ENCODE peak calls at places on chromosomes 12 and 14, in eight cellular contexts. R is CD8-positive, alpha-beta T cell; E is fibroblast of mammary gland; B is HCT116; N is left ventricle myocardium inferior; J is bronchial epithelial cell; T is A549; P is cardiac fibroblast. Z is an unnamed sample.

GRCh38 chr12:41018010-41018409 is 170.1 kb upstream of the PDZRN4 start:
- DNase-seq in R (no peak), E (no peak), B (no peak), N (no peak), J (no peak), T (no peak), P (no peak), Z (no peak)

GRCh38 chr12:19224746-19225145 is 95.2 kb downstream of the PLEKHA5 start:
- DNase-seq in R (no peak), E (no peak), B (no peak), N (no peak), J (no peak), T (no peak), P (no peak), Z (no peak)

GRCh38 chr14:61281186-61281676 is at the start of gene TMEM30B:
- DNase-seq in R (peak), E (no peak), B (no peak), N (no peak), J (peak), T (no peak), P (no peak), Z (no peak)

GRCh38 chr14:61126083-61126962 is 145.3 kb downstream of the SLC38A6 start:
- DNase-seq in R (no peak), E (no peak), B (no peak), N (no peak), J (no peak), T (no peak), P (peak), Z (no peak)

GRCh38 chr14:102316048-102316745 is 3.3 kb upstream of the ZNF839 start:
- DNase-seq in R (no peak), E (peak), B (no peak), N (no peak), J (peak), T (peak), P (peak), Z (no peak)

GRCh38 chr12:57236224-57236924 is 6.9 kb downstream of the SHMT2 start:
- DNase-seq in R (no peak), E (no peak), B (no peak), N (no peak), J (no peak), T (no peak), P (no peak), Z (no peak)

GRCh38 chr14:29240046-29240445 is 473.5 kb downstream of the FOXG1 start:
- DNase-seq in R (no peak), E (peak), B (no peak), N (no peak), J (peak), T (peak), P (peak), Z (no peak)

GRCh38 chr14:81886588-81886987 is 352.9 kb upstream of the SEL1L start:
- DNase-seq in R (no peak), E (no peak), B (no peak), N (no peak), J (no peak), T (no peak), P (no peak), Z (no peak)

GRCh38 chr12:27474344-27474743 is 27.8 kb downstream of the SMCO2 start:
- DNase-seq in R (no peak), E (peak), B (no peak), N (no peak), J (peak), T (no peak), P (peak), Z (no peak)

GRCh38 chr12:79452906-79453305 is 237.9 kb downstream of the PAWR start:
- DNase-seq in R (no peak), E (peak), B (no peak), N (no peak), J (no peak), T (no peak), P (no peak), Z (no peak)

GRCh38 chr12:83700858-83701257 is 1014.2 kb downstream of the TMTC2 start:
- DNase-seq in R (no peak), E (peak), B (no peak), N (no peak), J (peak), T (no peak), P (no peak), Z (no peak)

GRCh38 chr12:121128908-121129704 is 3.6 kb upstream of the P2RX7 start:
- DNase-seq in R (peak), E (peak), B (no peak), N (peak), J (peak), T (peak), P (peak), Z (no peak)

GRCh38 chr14:23512156-23512555 is 39.4 kb downstream of the ZFHX2 start:
- DNase-seq in R (no peak), E (no peak), B (no peak), N (no peak), J (no peak), T (no peak), P (no peak), Z (no peak)

GRCh38 chr12:110279976-110280783 is 867 bp upstream of the ATP2A2 start:
- DNase-seq in R (peak), E (peak), B (no peak), N (peak), J (peak), T (peak), P (peak), Z (no peak)

GRCh38 chr12:117261267-117261666 is 71.0 kb upstream of the FBXO21 start:
- DNase-seq in R (no peak), E (peak), B (peak), N (no peak), J (peak), T (peak), P (no peak), Z (no peak)

GRCh38 chr12:7498832-7499231 is 4.7 kb downstream of the CD163 start:
- DNase-seq in R (no peak), E (peak), B (no peak), N (no peak), J (no peak), T (no peak), P (peak), Z (no peak)

GRCh38 chr14:101082036-101082435 is 178.5 kb upstream of the RTL1 start:
- DNase-seq in R (no peak), E (no peak), B (no peak), N (no peak), J (no peak), T (no peak), P (no peak), Z (no peak)

GRCh38 chr12:56900583-56900982 is 33.6 kb downstream of the SDR9C7 start:
- DNase-seq in R (no peak), E (peak), B (peak), N (no peak), J (peak), T (peak), P (peak), Z (no peak)

GRCh38 chr12:104994301-104994700 is 8.2 kb downstream of the NOPCHAP1 start:
- DNase-seq in R (no peak), E (no peak), B (no peak), N (no peak), J (no peak), T (no peak), P (no peak), Z (no peak)

GRCh38 chr14:36204674-36205073 is 28.2 kb upstream of the PTCSC3 start:
- DNase-seq in R (no peak), E (no peak), B (no peak), N (no peak), J (no peak), T (no peak), P (no peak), Z (no peak)

GRCh38 chr12:46660719-46661118 is 165.1 kb downstream of the SLC38A4 start:
- DNase-seq in R (no peak), E (peak), B (no peak), N (no peak), J (no peak), T (no peak), P (peak), Z (no peak)

GRCh38 chr12:110369992-110370391 is 33.5 kb downstream of the ANAPC7 start:
- DNase-seq in R (no peak), E (no peak), B (no peak), N (no peak), J (no peak), T (no peak), P (no peak), Z (no peak)

GRCh38 chr12:110124184-110124995 is at the start of gene IFT81:
- DNase-seq in R (peak), E (peak), B (peak), N (peak), J (peak), T (peak), P (peak), Z (peak)

GRCh38 chr14:53874704-53875103 is 81.9 kb downstream of the BMP4 start:
- DNase-seq in R (no peak), E (no peak), B (no peak), N (peak), J (no peak), T (no peak), P (no peak), Z (no peak)

GRCh38 chr14:29227631-29228030 is 461.0 kb downstream of the FOXG1 start:
- DNase-seq in R (no peak), E (peak), B (no peak), N (no peak), J (peak), T (no peak), P (peak), Z (no peak)

GRCh38 chr12:46071769-46072624 is 81.6 kb upstream of the SCAF11 start:
- DNase-seq in R (peak), E (peak), B (peak), N (peak), J (peak), T (peak), P (peak), Z (no peak)

GRCh38 chr12:24560867-24561266 is 388.0 kb downstream of the BCAT1 start:
- DNase-seq in R (no peak), E (peak), B (no peak), N (no peak), J (no peak), T (no peak), P (peak), Z (no peak)

GRCh38 chr14:64563696-64564095 is 13.9 kb downstream of the PPP1R36 start:
- DNase-seq in R (no peak), E (no peak), B (no peak), N (no peak), J (no peak), T (no peak), P (no peak), Z (no peak)

GRCh38 chr12:51636581-51636980 is 45.5 kb downstream of the SCN8A start:
- DNase-seq in R (no peak), E (peak), B (no peak), N (no peak), J (peak), T (no peak), P (peak), Z (no peak)

GRCh38 chr14:65704850-65705249 is 292.3 kb downstream of the FUT8 start:
- DNase-seq in R (no peak), E (no peak), B (no peak), N (no peak), J (peak), T (no peak), P (peak), Z (no peak)

GRCh38 chr12:7065073-7065623 is 4.6 kb downstream of the C1S start:
- DNase-seq in R (no peak), E (no peak), B (no peak), N (no peak), J (no peak), T (no peak), P (no peak), Z (no peak)

GRCh38 chr12:26647091-26647490 is 185.9 kb downstream of the ITPR2 start:
- DNase-seq in R (no peak), E (peak), B (no peak), N (no peak), J (no peak), T (no peak), P (no peak), Z (no peak)

GRCh38 chr14:45201908-45202307 is 51.1 kb downstream of the MIS18BP1 start:
- DNase-seq in R (no peak), E (peak), B (no peak), N (no peak), J (no peak), T (peak), P (peak), Z (no peak)

GRCh38 chr12:115785548-115785947 is 491.9 kb downstream of the MED13L start:
- DNase-seq in R (no peak), E (no peak), B (no peak), N (no peak), J (no peak), T (no peak), P (no peak), Z (no peak)

GRCh38 chr12:106794369-106794768 is 19.9 kb downstream of the RIC8B start:
- DNase-seq in R (no peak), E (no peak), B (no peak), N (no peak), J (peak), T (no peak), P (no peak), Z (no peak)

GRCh38 chr12:106791531-106791930 is 17.0 kb downstream of the RIC8B start:
- DNase-seq in R (no peak), E (no peak), B (no peak), N (no peak), J (peak), T (no peak), P (no peak), Z (no peak)

GRCh38 chr12:106790020-106790419 is 15.5 kb downstream of the RIC8B start:
- DNase-seq in R (no peak), E (no peak), B (no peak), N (no peak), J (peak), T (no peak), P (no peak), Z (no peak)
- TF ChIP-seq CTCF in R (no peak), E (no peak), B (peak), N (peak), J (peak), T (peak), P (peak), Z (peak)

DNA sequence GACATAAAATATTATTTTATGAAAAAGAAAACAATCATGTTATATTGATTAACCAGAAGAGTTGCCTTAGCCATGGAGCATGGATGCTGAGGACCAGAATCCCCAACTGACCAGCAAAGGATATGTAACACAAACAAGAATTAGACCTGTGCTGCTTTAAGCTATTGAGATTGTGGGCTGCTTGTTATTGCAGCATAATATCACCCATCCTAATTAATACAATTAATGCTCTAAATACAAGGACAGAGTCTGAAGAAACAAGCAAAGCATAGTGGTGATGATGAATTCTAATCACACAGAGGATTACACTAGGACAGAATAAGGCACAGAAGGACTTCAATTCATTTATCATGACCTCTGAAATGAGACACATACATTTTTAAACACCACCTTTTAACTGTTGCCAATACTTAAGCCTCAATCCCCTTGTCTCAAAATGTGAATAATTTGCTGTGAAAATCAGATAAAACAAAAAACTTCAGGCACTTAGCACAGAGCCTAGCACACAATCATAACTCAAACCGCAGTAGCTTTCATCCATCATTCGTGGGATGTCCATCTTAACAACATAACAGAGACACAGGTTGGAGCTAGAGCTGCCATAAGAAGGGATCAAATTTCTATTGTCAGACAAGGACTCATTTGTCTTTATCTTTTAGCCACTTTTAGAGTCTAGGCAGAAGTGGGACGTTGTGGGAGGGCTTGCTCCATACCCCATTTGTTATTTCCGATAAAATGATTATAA is 449.6 kb upstream of the DCN start:
- DNase-seq in R (no peak), E (no peak), B (no peak), N (no peak), J (no peak), T (no peak), P (no peak), Z (no peak)
- TF ChIP-seq CTCF in R (no peak), E (no peak), B (no peak), N (no peak), J (no peak), T (no peak), P (no peak), Z (no peak)

DNA sequence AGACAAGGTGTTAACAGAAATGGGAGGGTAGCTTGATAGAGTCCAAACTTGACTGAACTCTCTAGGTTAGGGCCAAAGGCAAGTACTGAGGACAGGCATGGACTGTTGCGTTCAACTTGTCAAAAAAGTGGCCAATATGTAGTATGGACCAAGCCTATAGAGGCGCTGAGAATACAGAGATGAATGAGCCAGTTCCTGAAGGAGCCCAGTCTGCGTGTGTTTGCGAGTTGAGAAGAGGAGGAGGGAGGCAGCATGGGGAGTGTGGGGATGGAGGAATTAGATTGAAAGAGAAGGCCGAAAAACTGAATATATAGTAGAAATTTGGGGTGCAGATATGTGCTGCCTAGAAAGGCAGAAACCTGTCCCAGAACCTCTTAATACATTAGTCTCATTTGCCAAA is 412.4 kb downstream of the PCNX1 start:
- DNase-seq in R (no peak), E (peak), B (no peak), N (no peak), J (peak), T (peak), P (peak), Z (no peak)
- TF ChIP-seq CTCF in R (no peak), E (no peak), B (no peak), N (no peak), J (no peak), T (no peak), P (no peak), Z (no peak)

GRCh38 chr14:95173518-95173917 is 16.2 kb upstream of the DICER1 start:
- DNase-seq in R (no peak), E (no peak), B (no peak), N (no peak), J (no peak), T (no peak), P (no peak), Z (no peak)

GRCh38 chr14:95174184-95174804 is 17.0 kb upstream of the DICER1 start:
- DNase-seq in R (no peak), E (peak), B (no peak), N (no peak), J (no peak), T (no peak), P (peak), Z (no peak)
- TF ChIP-seq CTCF in R (no peak), E (peak), B (peak), N (peak), J (no peak), T (peak), P (peak), Z (peak)

DNA sequence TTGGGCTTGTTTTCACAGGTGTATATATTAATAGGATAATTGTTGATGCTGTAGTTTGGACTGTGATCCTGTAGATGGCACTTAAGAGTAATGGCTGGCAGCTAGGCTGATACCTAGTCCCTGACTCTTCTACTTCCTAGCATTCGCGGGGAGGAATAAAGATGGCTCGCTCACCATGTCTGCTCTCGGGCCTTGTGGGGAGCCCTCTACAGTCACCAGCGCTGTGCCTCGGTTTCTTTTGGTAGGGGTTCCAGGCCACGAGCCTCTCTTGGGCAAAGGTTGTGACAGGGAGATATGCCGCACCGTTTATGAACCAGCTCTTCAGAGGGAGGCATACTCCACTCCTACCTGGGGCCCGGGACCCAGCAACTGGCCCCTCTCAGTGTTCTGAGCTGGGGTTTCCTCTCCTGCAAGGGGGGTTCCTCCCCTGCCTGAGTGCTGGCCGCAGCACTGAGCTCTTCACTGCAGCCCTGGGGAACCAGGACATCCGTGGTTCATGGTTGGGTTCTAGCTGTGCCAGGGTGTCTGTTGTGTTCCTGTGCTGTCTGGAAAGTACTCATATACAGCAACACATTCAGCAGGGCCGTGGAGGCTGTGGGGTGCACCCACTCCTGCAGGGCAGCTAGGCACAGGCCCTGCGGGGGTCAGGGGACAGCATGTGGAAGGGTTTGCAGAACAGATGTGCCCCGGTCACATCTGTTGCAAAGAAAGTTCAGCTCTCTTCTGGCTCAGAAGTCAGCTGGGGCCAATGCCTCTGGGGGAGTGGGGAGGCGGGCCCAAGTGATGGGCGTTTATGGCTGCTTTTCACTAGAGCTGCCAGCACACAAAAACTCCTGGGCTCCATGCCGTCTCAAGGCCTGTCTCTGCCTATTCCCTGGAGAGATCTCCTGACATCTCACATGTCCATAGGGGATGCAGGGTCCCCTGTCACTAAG is 147.9 kb downstream of the PPFIA2 start:
- DNase-seq in R (no peak), E (peak), B (no peak), N (no peak), J (peak), T (peak), P (peak), Z (no peak)
- TF ChIP-seq CTCF in R (no peak), E (peak), B (peak), N (peak), J (peak), T (peak), P (peak), Z (peak)

DNA sequence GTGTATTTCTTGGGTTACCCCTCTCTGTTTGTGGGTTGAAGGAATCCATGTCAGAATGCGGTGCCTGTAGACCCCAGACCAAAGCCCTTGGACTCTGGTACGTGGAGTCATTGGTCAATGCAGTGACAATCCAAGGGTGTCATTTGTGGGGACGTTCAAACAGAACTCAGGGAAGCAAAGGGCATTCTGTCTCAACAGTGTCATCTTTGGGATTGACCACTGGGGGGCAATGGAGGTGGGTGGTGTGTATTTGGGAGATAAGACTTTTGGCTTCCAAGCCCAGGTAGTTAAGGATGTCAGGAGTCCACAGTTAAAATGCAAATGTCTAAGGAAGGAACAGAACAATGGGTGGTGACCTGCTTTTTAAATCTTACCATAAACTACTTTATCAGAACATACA is 54.6 kb upstream of the CCDC175 start:
- DNase-seq in R (no peak), E (peak), B (no peak), N (no peak), J (no peak), T (peak), P (no peak), Z (no peak)
- TF ChIP-seq CTCF in R (no peak), E (peak), B (peak), N (no peak), J (peak), T (no peak), P (peak), Z (peak)

GRCh38 chr14:32763673-32764072 is 175.0 kb upstream of the NPAS3 start:
- DNase-seq in R (no peak), E (no peak), B (no peak), N (no peak), J (no peak), T (no peak), P (no peak), Z (no peak)

GRCh38 chr14:32757568-32757967 is 181.1 kb upstream of the NPAS3 start:
- DNase-seq in R (no peak), E (no peak), B (no peak), N (no peak), J (no peak), T (no peak), P (no peak), Z (no peak)

GRCh38 chr14:32764131-32764530 is 174.5 kb upstream of the NPAS3 start:
- DNase-seq in R (no peak), E (peak), B (no peak), N (no peak), J (no peak), T (no peak), P (no peak), Z (no peak)

GRCh38 chr14:32762886-32763285 is 175.8 kb upstream of the NPAS3 start:
- DNase-seq in R (no peak), E (peak), B (no peak), N (no peak), J (no peak), T (no peak), P (peak), Z (no peak)

GRCh38 chr14:32761381-32761968 is 177.2 kb upstream of the NPAS3 start:
- DNase-seq in R (no peak), E (peak), B (no peak), N (no peak), J (peak), T (no peak), P (peak), Z (no peak)
- TF ChIP-seq CTCF in R (no peak), E (no peak), B (no peak), N (no peak), J (no peak), T (no peak), P (no peak), Z (no peak)

Z was measured in D721Med.